ENCODE peak calls at places on chromosomes 7 and 10, in five cellular contexts. A, I, J, B and Z are unnamed samples.

GRCh38 chr10:102715880-102716279 is 1.4 kb downstream of the SFXN2 start:
- DNase-seq in A (no peak), B (no peak), J (no peak), I (no peak), Z (no peak)

GRCh38 chr10:128568979-128569378 is 442.8 kb upstream of the MKI67 start:
- DNase-seq in I (no peak), B (no peak), A (no peak), J (peak), Z (no peak)

GRCh38 chr10:77644557-77645243 is 7.1 kb upstream of the KCNMA1 start:
- DNase-seq in J (no peak), A (no peak), I (no peak), B (no peak), Z (no peak)

GRCh38 chr7:143008007-143008901 is 18.7 kb downstream of the OR9A2 start:
- DNase-seq in I (peak), B (peak), J (peak), A (peak), Z (no peak)

GRCh38 chr7:51551070-51551469 is 234.5 kb upstream of the COBL start:
- DNase-seq in I (no peak), J (no peak), B (no peak), A (no peak), Z (no peak)

GRCh38 chr10:93600446-93600860 is 582 bp downstream of the RBP4 start:
- DNase-seq in I (no peak), A (no peak), J (peak), B (no peak), Z (peak)

GRCh38 chr7:20466425-20467125 is 135.9 kb downstream of the ITGB8 start:
- DNase-seq in I (no peak), A (peak), J (no peak), B (no peak), Z (no peak)

GRCh38 chr7:38410056-38410455 is 136.6 kb upstream of the TARP start:
- DNase-seq in B (no peak), A (no peak), J (no peak), I (no peak), Z (no peak)

GRCh38 chr10:103491729-103492364 is 1.7 kb upstream of the NEURL1 start:
- DNase-seq in B (peak), J (no peak), A (no peak), I (no peak), Z (no peak)

GRCh38 chr10:122248356-122249302 is 22.5 kb upstream of the BTBD16 start:
- DNase-seq in J (peak), I (no peak), A (no peak), B (no peak), Z (no peak)

GRCh38 chr10:122786269-122786668 is 59.4 kb downstream of the CUZD1 start:
- DNase-seq in B (peak), J (no peak), I (no peak), A (peak), Z (no peak)

GRCh38 chr7:84492565-84493034 is 298.0 kb upstream of the SEMA3A start:
- DNase-seq in B (no peak), J (no peak), I (peak), A (no peak), Z (no peak)

GRCh38 chr10:38156416-38157269 is 62.5 kb downstream of the ZNF37A start:
- DNase-seq in I (no peak), A (no peak), B (no peak), J (no peak), Z (no peak)

GRCh38 chr10:19412531-19412930 is 363.9 kb downstream of the MALRD1 start:
- DNase-seq in J (no peak), B (peak), I (peak), A (peak), Z (no peak)

GRCh38 chr7:87450706-87451105 is 24.8 kb downstream of the ABCB4 start:
- DNase-seq in J (no peak), B (no peak), I (no peak), A (no peak), Z (no peak)

GRCh38 chr10:49273626-49274025 is 25.3 kb upstream of the C10orf71 start:
- DNase-seq in A (no peak), J (peak), B (no peak), I (no peak), Z (no peak)

GRCh38 chr10:112209534-112210200 is 26.1 kb upstream of the GPAM start:
- DNase-seq in J (no peak), I (no peak), A (peak), B (no peak), Z (peak)

GRCh38 chr7:143447500-143447899 is 4.2 kb downstream of the TAS2R60 start:
- DNase-seq in B (no peak), I (no peak), A (no peak), J (no peak), Z (no peak)

GRCh38 chr10:43234471-43235041 is 32.3 kb downstream of the RASGEF1A start:
- DNase-seq in J (peak), B (no peak), I (no peak), A (no peak), Z (no peak)

GRCh38 chr7:6178273-6179029 is 94.0 kb downstream of the CYTH3 start:
- DNase-seq in A (no peak), J (peak), I (no peak), B (no peak), Z (no peak)

GRCh38 chr7:88546808-88547207 is 212.7 kb upstream of the ZNF804B start:
- DNase-seq in B (no peak), J (no peak), A (peak), I (peak), Z (no peak)

GRCh38 chr10:125029584-125030242 is 87.8 kb downstream of the ZRANB1 start:
- DNase-seq in A (no peak), J (no peak), I (no peak), B (peak), Z (no peak)

GRCh38 chr10:48945441-48946143 is 6.0 kb upstream of the LRRC18 start:
- DNase-seq in B (no peak), I (no peak), J (peak), A (no peak), Z (no peak)

GRCh38 chr10:92972066-92972870 is 88.3 kb upstream of the CYP26C1 start:
- DNase-seq in A (peak), J (no peak), B (peak), I (no peak), Z (no peak)

GRCh38 chr10:3754727-3755439 is 30.1 kb downstream of the KLF6 start:
- DNase-seq in A (no peak), B (peak), J (peak), I (no peak), Z (peak)

GRCh38 chr10:91776266-91776665 is 22.0 kb upstream of the TNKS2 start:
- DNase-seq in B (no peak), J (no peak), I (no peak), A (no peak), Z (no peak)

GRCh38 chr10:102727037-102727818 is 12.8 kb downstream of the SFXN2 start:
- DNase-seq in B (no peak), J (no peak), A (no peak), I (no peak), Z (no peak)

GRCh38 chr7:45922810-45923209 is 1.7 kb upstream of the IGFBP3 start:
- DNase-seq in J (no peak), A (no peak), B (no peak), I (no peak), Z (no peak)

GRCh38 chr7:105352018-105352612 is 36.6 kb downstream of the SRPK2 start:
- DNase-seq in I (peak), A (peak), B (peak), J (peak), Z (peak)

GRCh38 chr7:132328760-132329159 is 247.5 kb downstream of the PLXNA4 start:
- DNase-seq in B (no peak), I (no peak), J (no peak), A (no peak), Z (no peak)

GRCh38 chr10:75145590-75145989 is 34.1 kb downstream of the SAMD8 start:
- DNase-seq in J (no peak), B (no peak), I (no peak), A (peak), Z (no peak)

GRCh38 chr7:102270176-102270887 is 16.3 kb upstream of the SH2B2 start:
- DNase-seq in J (no peak), B (no peak), A (no peak), I (no peak), Z (no peak)

GRCh38 chr7:74183653-74184450 is 9.7 kb downstream of the EIF4H start:
- DNase-seq in B (no peak), I (no peak), J (no peak), A (peak), Z (no peak)

GRCh38 chr7:70728873-70729552 is 402.9 kb upstream of the GALNT17 start:
- DNase-seq in J (no peak), I (no peak), B (no peak), A (no peak), Z (no peak)

GRCh38 chr7:137073571-137074325 is 205.3 kb downstream of the CHRM2 start:
- DNase-seq in J (no peak), I (no peak), B (peak), A (no peak), Z (no peak)

GRCh38 chr7:14195896-14196295 is 206.4 kb upstream of the ETV1 start:
- DNase-seq in A (no peak), B (no peak), I (no peak), J (no peak), Z (no peak)

DNA sequence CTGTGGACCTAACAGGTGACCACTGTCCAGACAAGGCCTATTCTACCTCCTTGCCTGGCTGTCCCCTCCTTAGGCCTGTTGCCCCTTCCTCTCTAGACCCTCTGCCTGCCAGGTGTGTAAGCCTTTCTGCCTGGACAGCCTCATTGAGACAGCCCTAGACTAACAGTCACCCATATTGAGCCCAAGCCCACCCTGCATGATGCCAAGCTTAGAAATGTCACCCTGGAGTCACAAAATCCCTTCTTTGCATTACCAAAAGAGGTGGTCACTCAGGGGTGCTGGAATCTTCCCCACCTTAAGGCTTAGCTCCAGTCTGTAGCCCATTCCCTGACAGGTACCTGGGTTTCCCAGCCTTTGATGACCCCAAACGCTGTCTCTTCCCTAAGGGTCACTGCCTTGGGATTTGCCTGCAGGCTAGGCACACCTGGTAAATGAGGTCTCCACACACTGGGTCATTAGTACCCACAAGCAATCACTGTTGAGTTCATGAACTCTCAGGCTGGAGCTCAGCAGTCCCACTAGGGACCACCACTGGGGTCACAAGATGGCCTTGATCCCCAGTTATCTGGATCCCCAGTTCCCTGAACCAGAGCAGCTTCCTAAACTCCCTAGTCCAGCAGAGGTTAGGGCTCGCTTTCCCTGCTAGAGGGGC is 54.9 kb upstream of the CAMK2B start:
- DNase-seq in A (no peak), B (no peak), I (no peak), J (peak), Z (peak)
- TF ChIP-seq POLR2A in A (no peak), B (no peak), I (no peak), J (no peak), Z (no peak)

DNA sequence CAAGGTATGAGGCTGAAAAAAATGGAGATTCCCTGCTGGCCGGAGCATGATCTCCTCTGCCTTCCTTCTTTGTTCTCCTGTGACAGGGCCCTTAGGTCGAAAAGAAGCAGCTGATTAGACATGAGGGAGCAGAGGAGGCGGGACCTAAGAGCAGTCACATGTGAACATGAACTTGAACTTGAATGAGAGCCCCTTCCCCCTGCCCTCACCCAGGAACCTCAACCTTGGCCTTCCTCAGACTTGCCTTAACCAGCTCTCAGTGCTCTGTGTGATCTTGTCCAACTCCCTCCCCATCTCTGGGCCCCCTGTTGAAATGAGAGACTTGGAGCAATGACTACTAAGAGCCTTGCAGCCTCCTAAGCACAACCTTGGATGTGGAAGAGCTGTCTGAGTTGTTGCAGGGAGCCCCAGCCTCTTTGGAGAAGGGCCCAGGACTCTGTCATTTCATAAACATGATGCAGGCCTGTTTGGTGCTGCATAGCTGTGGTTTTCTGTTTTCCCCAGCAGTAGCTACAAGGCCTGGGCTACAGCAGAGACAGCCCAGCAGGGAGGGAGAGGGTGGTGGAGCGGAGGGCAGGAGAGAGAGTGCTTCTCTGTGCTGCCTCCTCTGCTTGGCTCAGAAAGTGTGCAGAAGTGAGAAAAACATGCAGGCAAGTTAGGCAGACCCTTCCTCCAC is 124.0 kb upstream of the ZMIZ1 start:
- DNase-seq in J (no peak), A (peak), I (peak), B (peak), Z (peak)
- TF ChIP-seq POLR2A in J (no peak), A (no peak), I (no peak), B (no peak), Z (no peak)

GRCh38 chr10:4980793-4981192 is 17.6 kb downstream of the AKR1C1 start:
- DNase-seq in B (no peak), A (no peak), I (no peak), J (no peak), Z (no peak)

GRCh38 chr10:4982764-4983226 is 19.6 kb downstream of the AKR1C1 start:
- DNase-seq in J (no peak), B (peak), I (no peak), A (no peak), Z (no peak)

GRCh38 chr10:4983615-4984216 is 19.9 kb downstream of the AKR1C2 start:
- DNase-seq in J (no peak), I (no peak), A (no peak), B (no peak), Z (no peak)

GRCh38 chr10:4984223-4984622 is 19.4 kb downstream of the AKR1C2 start:
- DNase-seq in A (no peak), I (no peak), B (no peak), J (no peak), Z (no peak)

DNA sequence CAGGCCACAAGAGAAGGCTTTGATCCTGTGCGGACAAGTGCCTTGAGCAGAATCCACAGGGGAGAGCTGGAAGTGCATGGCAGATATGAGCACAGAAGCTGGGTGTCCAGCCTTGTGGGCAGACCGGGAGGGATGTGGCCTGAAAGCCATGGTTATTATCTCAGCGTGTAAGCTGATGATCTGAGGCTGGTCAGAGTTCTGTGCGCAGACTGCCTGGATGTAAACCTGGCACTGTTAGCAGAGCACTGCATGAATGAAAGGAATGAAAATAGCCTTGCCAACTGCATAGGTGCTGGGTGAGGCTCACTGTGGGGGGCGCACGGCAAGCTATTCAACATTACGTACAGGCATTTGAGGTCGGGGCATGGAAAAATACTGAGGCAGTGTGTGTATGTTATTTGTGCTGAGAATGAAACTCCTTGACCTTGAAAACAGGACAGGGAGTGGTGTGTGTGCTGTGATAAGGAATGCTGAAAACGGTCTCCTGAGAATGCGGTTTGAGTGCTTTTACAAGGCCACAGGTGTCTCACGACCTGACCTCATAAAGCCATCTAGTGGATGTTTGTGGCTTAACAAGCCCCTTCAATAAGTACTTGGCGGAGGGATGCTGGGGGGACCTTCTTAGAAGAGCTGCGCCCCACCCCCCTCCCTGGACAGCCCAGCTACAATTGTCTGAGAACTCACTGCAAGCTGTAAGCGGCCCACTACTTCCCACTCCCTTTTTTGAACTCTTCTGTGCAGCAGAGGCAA is 18.7 kb downstream of the AKR1C1 start:
- DNase-seq in J (no peak), I (peak), A (peak), B (peak), Z (no peak)
- TF ChIP-seq POLR2A in J (no peak), I (no peak), A (no peak), B (no peak), Z (no peak)

DNA sequence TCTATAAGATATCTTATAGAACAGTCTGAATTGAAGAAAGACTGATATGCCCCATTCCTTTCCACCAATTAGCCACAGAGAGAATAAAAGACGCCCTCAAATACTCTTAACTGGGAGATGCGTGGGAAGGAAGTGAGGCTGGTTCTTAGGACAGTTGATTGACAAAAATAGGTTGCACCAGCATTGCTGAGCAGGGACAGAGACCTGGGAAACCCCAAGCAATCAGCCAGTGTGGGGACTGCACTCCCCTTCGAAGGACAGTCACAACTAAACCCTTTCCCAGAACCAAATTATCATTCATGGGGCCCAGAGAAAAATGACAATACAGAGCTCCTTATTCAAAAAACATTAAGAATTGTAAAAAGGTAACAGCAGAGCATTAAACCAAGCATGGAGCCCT is 196.9 kb upstream of the GHITM start:
- DNase-seq in J (no peak), B (no peak), A (no peak), I (no peak), Z (no peak)
- TF ChIP-seq POLR2A in J (no peak), B (no peak), A (no peak), I (no peak), Z (no peak)

GRCh38 chr7:76106893-76107292 is 59.0 kb downstream of the MDH2 start:
- DNase-seq in B (no peak), J (no peak), I (no peak), A (no peak), Z (no peak)

DNA sequence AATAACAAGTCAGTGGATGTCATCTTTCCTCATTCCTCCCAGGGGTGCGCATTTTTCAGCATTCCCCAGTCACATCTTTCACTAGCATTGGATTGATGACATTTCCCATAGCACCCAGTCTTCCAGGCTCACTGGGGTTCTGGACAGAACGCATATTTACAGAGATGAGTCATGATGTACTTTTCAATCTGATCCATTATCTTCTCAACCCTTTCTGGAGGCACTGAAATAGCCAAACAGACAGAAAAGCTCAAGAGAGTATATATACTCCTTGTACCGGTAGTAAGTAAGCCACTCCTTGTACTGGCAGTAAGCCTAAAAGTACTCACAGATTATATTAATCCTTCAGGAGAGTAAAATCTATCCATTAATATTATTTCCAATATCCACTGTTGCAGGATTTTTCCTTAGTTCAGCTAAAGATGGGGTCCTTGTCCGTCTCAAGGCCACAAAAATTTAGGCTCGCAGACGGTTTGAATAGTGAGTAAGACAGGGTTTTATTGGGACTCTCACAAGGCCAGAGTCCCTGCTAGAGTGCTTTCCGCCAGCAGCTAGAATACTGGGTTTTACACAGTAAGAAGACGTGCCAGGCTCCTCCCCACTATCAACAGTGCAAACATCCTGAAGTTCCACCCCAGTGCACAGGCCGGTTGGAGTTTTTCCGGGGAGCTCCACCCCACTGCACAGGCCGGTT is 60.8 kb downstream of the MDH2 start:
- DNase-seq in B (peak), A (no peak), I (peak), J (no peak), Z (no peak)
- TF ChIP-seq POLR2A in B (no peak), A (no peak), I (no peak), J (no peak), Z (no peak)

GRCh38 chr7:139360210-139360947 is 685 bp downstream of the LUC7L2 start:
- DNase-seq in J (peak), B (peak), A (peak), I (peak), Z (peak)
- TF ChIP-seq POLR2A in J (no peak), B (no peak), A (peak), I (peak), Z (peak)